ENCODE peak calls at places on chromosomes 12 and 14, in six cellular contexts. One of them, this sample, is unnamed.

GRCh38 chr14:99628832-99629618 is 15.9 kb upstream of the HHIPL1 start:
- DNase-seq in activated CD4-positive, alpha-beta T cell treated with anti-CD3 and anti-CD28 coated beads, Interleukin-2, amount 10 ng/mL, durations not matched to agents 24 days and 14 days: peak
- DNase-seq in nucleus accumbens: peak
- DNase-seq in left cardiac atrium: peak
- DNase-seq in uterus: peak
- DNase-seq in fibroblast of mammary gland: peak
- DNase-seq in this sample: peak

GRCh38 chr12:55712700-55713415 is 3.0 kb upstream of the BLOC1S1 start:
- DNase-seq in uterus: no peak
- DNase-seq in nucleus accumbens: no peak
- DNase-seq in activated CD4-positive, alpha-beta T cell treated with anti-CD3 and anti-CD28 coated beads, Interleukin-2, amount 10 ng/mL, durations not matched to agents 24 days and 14 days: no peak
- DNase-seq in fibroblast of mammary gland: no peak
- DNase-seq in left cardiac atrium: peak
- DNase-seq in this sample: peak

GRCh38 chr12:49200882-49201594 is 12.2 kb upstream of the TUBA1A start:
- DNase-seq in fibroblast of mammary gland: peak
- DNase-seq in uterus: peak
- DNase-seq in left cardiac atrium: no peak
- DNase-seq in nucleus accumbens: no peak
- DNase-seq in activated CD4-positive, alpha-beta T cell treated with anti-CD3 and anti-CD28 coated beads, Interleukin-2, amount 10 ng/mL, durations not matched to agents 24 days and 14 days: no peak
- DNase-seq in this sample: no peak

GRCh38 chr12:6380141-6381121 is 3.5 kb upstream of the LTBR start:
- DNase-seq in activated CD4-positive, alpha-beta T cell treated with anti-CD3 and anti-CD28 coated beads, Interleukin-2, amount 10 ng/mL, durations not matched to agents 24 days and 14 days: no peak
- DNase-seq in left cardiac atrium: no peak
- DNase-seq in uterus: peak
- DNase-seq in fibroblast of mammary gland: peak
- DNase-seq in nucleus accumbens: no peak
- DNase-seq in this sample: no peak

GRCh38 chr12:52531563-52532300 is 11.5 kb upstream of the KRT5 start:
- DNase-seq in uterus: no peak
- DNase-seq in fibroblast of mammary gland: no peak
- DNase-seq in nucleus accumbens: no peak
- DNase-seq in activated CD4-positive, alpha-beta T cell treated with anti-CD3 and anti-CD28 coated beads, Interleukin-2, amount 10 ng/mL, durations not matched to agents 24 days and 14 days: no peak
- DNase-seq in left cardiac atrium: no peak
- DNase-seq in this sample: no peak

GRCh38 chr12:49672351-49673181 is 34.6 kb downstream of the FMNL3 start:
- DNase-seq in left cardiac atrium: no peak
- DNase-seq in activated CD4-positive, alpha-beta T cell treated with anti-CD3 and anti-CD28 coated beads, Interleukin-2, amount 10 ng/mL, durations not matched to agents 24 days and 14 days: no peak
- DNase-seq in uterus: no peak
- DNase-seq in fibroblast of mammary gland: no peak
- DNase-seq in nucleus accumbens: no peak
- DNase-seq in this sample: no peak

GRCh38 chr14:61568572-61569011 is 126.7 kb upstream of the HIF1A start:
- DNase-seq in uterus: no peak
- DNase-seq in activated CD4-positive, alpha-beta T cell treated with anti-CD3 and anti-CD28 coated beads, Interleukin-2, amount 10 ng/mL, durations not matched to agents 24 days and 14 days: peak
- DNase-seq in nucleus accumbens: peak
- DNase-seq in left cardiac atrium: peak
- DNase-seq in fibroblast of mammary gland: no peak
- DNase-seq in this sample: peak

GRCh38 chr14:99855271-99855670 is 62.1 kb downstream of the EML1 start:
- DNase-seq in uterus: no peak
- DNase-seq in left cardiac atrium: no peak
- DNase-seq in fibroblast of mammary gland: no peak
- DNase-seq in activated CD4-positive, alpha-beta T cell treated with anti-CD3 and anti-CD28 coated beads, Interleukin-2, amount 10 ng/mL, durations not matched to agents 24 days and 14 days: no peak
- DNase-seq in nucleus accumbens: no peak
- DNase-seq in this sample: no peak

GRCh38 chr12:30110970-30111586 is 327.3 kb upstream of the TMTC1 start:
- DNase-seq in nucleus accumbens: no peak
- DNase-seq in fibroblast of mammary gland: peak
- DNase-seq in uterus: no peak
- DNase-seq in left cardiac atrium: no peak
- DNase-seq in activated CD4-positive, alpha-beta T cell treated with anti-CD3 and anti-CD28 coated beads, Interleukin-2, amount 10 ng/mL, durations not matched to agents 24 days and 14 days: no peak
- DNase-seq in this sample: no peak

GRCh38 chr12:47707905-47708543 is 2.2 kb upstream of the RPAP3 start:
- DNase-seq in nucleus accumbens: no peak
- DNase-seq in activated CD4-positive, alpha-beta T cell treated with anti-CD3 and anti-CD28 coated beads, Interleukin-2, amount 10 ng/mL, durations not matched to agents 24 days and 14 days: peak
- DNase-seq in left cardiac atrium: no peak
- DNase-seq in uterus: no peak
- DNase-seq in fibroblast of mammary gland: no peak
- DNase-seq in this sample: no peak

GRCh38 chr14:74642011-74642410 is 30.0 kb upstream of the LTBP2 start:
- DNase-seq in activated CD4-positive, alpha-beta T cell treated with anti-CD3 and anti-CD28 coated beads, Interleukin-2, amount 10 ng/mL, durations not matched to agents 24 days and 14 days: no peak
- DNase-seq in fibroblast of mammary gland: peak
- DNase-seq in uterus: no peak
- DNase-seq in nucleus accumbens: no peak
- DNase-seq in left cardiac atrium: no peak
- DNase-seq in this sample: no peak

GRCh38 chr12:54017845-54018607 is 9.2 kb downstream of the HOXC8 start:
- DNase-seq in nucleus accumbens: peak
- DNase-seq in activated CD4-positive, alpha-beta T cell treated with anti-CD3 and anti-CD28 coated beads, Interleukin-2, amount 10 ng/mL, durations not matched to agents 24 days and 14 days: peak
- DNase-seq in uterus: peak
- DNase-seq in fibroblast of mammary gland: peak
- DNase-seq in left cardiac atrium: peak
- DNase-seq in this sample: peak

GRCh38 chr12:6700646-6701051 is at the start of gene PIANP:
- DNase-seq in fibroblast of mammary gland: no peak
- DNase-seq in activated CD4-positive, alpha-beta T cell treated with anti-CD3 and anti-CD28 coated beads, Interleukin-2, amount 10 ng/mL, durations not matched to agents 24 days and 14 days: peak
- DNase-seq in nucleus accumbens: peak
- DNase-seq in left cardiac atrium: peak
- DNase-seq in uterus: peak
- DNase-seq in this sample: peak

GRCh38 chr14:54564799-54565235 is 2.1 kb upstream of the SAMD4A start:
- DNase-seq in fibroblast of mammary gland: peak
- DNase-seq in uterus: peak
- DNase-seq in activated CD4-positive, alpha-beta T cell treated with anti-CD3 and anti-CD28 coated beads, Interleukin-2, amount 10 ng/mL, durations not matched to agents 24 days and 14 days: no peak
- DNase-seq in left cardiac atrium: no peak
- DNase-seq in nucleus accumbens: no peak
- DNase-seq in this sample: no peak

GRCh38 chr12:1922075-1922709 is 3.7 kb upstream of the CACNA2D4 start:
- DNase-seq in left cardiac atrium: no peak
- DNase-seq in fibroblast of mammary gland: no peak
- DNase-seq in activated CD4-positive, alpha-beta T cell treated with anti-CD3 and anti-CD28 coated beads, Interleukin-2, amount 10 ng/mL, durations not matched to agents 24 days and 14 days: no peak
- DNase-seq in uterus: peak
- DNase-seq in nucleus accumbens: no peak
- DNase-seq in this sample: peak

GRCh38 chr14:67665886-67666285 is 8.5 kb downstream of the VTI1B start:
- DNase-seq in activated CD4-positive, alpha-beta T cell treated with anti-CD3 and anti-CD28 coated beads, Interleukin-2, amount 10 ng/mL, durations not matched to agents 24 days and 14 days: no peak
- DNase-seq in fibroblast of mammary gland: peak
- DNase-seq in left cardiac atrium: no peak
- DNase-seq in nucleus accumbens: peak
- DNase-seq in uterus: no peak
- DNase-seq in this sample: no peak

GRCh38 chr12:105775351-105775750 is 363.4 kb downstream of the NUAK1 start:
- DNase-seq in left cardiac atrium: no peak
- DNase-seq in activated CD4-positive, alpha-beta T cell treated with anti-CD3 and anti-CD28 coated beads, Interleukin-2, amount 10 ng/mL, durations not matched to agents 24 days and 14 days: no peak
- DNase-seq in uterus: no peak
- DNase-seq in nucleus accumbens: no peak
- DNase-seq in fibroblast of mammary gland: no peak
- DNase-seq in this sample: no peak

GRCh38 chr12:40464121-40464520 is 228.1 kb upstream of the CNTN1 start:
- DNase-seq in left cardiac atrium: no peak
- DNase-seq in fibroblast of mammary gland: no peak
- DNase-seq in activated CD4-positive, alpha-beta T cell treated with anti-CD3 and anti-CD28 coated beads, Interleukin-2, amount 10 ng/mL, durations not matched to agents 24 days and 14 days: no peak
- DNase-seq in uterus: no peak
- DNase-seq in nucleus accumbens: no peak
- DNase-seq in this sample: no peak

GRCh38 chr12:44206045-44206444 is 370.2 kb downstream of the TMEM117 start:
- DNase-seq in nucleus accumbens: no peak
- DNase-seq in activated CD4-positive, alpha-beta T cell treated with anti-CD3 and anti-CD28 coated beads, Interleukin-2, amount 10 ng/mL, durations not matched to agents 24 days and 14 days: no peak
- DNase-seq in left cardiac atrium: no peak
- DNase-seq in fibroblast of mammary gland: no peak
- DNase-seq in uterus: no peak
- DNase-seq in this sample: no peak

GRCh38 chr12:130577348-130577747 is 138.8 kb downstream of the RIMBP2 start:
- DNase-seq in uterus: no peak
- DNase-seq in left cardiac atrium: no peak
- DNase-seq in activated CD4-positive, alpha-beta T cell treated with anti-CD3 and anti-CD28 coated beads, Interleukin-2, amount 10 ng/mL, durations not matched to agents 24 days and 14 days: no peak
- DNase-seq in nucleus accumbens: no peak
- DNase-seq in fibroblast of mammary gland: no peak
- DNase-seq in this sample: no peak

GRCh38 chr14:66121859-66122258 is 364.3 kb upstream of the CCDC196 start:
- DNase-seq in uterus: no peak
- DNase-seq in nucleus accumbens: no peak
- DNase-seq in fibroblast of mammary gland: no peak
- DNase-seq in left cardiac atrium: no peak
- DNase-seq in activated CD4-positive, alpha-beta T cell treated with anti-CD3 and anti-CD28 coated beads, Interleukin-2, amount 10 ng/mL, durations not matched to agents 24 days and 14 days: no peak
- DNase-seq in this sample: no peak

GRCh38 chr12:49612210-49612609 is 6.8 kb upstream of the FAM186B start:
- DNase-seq in fibroblast of mammary gland: no peak
- DNase-seq in left cardiac atrium: no peak
- DNase-seq in uterus: no peak
- DNase-seq in activated CD4-positive, alpha-beta T cell treated with anti-CD3 and anti-CD28 coated beads, Interleukin-2, amount 10 ng/mL, durations not matched to agents 24 days and 14 days: no peak
- DNase-seq in nucleus accumbens: no peak
- DNase-seq in this sample: no peak

GRCh38 chr14:61478971-61479473 is 157.6 kb downstream of the PRKCH start:
- DNase-seq in fibroblast of mammary gland: no peak
- DNase-seq in left cardiac atrium: no peak
- DNase-seq in nucleus accumbens: no peak
- DNase-seq in activated CD4-positive, alpha-beta T cell treated with anti-CD3 and anti-CD28 coated beads, Interleukin-2, amount 10 ng/mL, durations not matched to agents 24 days and 14 days: peak
- DNase-seq in uterus: no peak
- DNase-seq in this sample: no peak

This sample was measured in right cardiac atrium.